ENCODE peak calls at places on chromosomes 13 and 19, in seven cellular contexts. V is OCI-LY7, P is heart left ventricle, R is adipocyte, O is IMR-90, D is cardiac muscle cell, H is body of pancreas. M is an unnamed sample. For H3K4me1 and H3K9me3, the result is how much of the 10 kb centered on the place peaks cover.

GRCh38 chr19:11931051-11931450 is 6.1 kb downstream of the ZNF700 start:
- DNase-seq in O (peak), D (no peak), R (peak), P (no peak), V (no peak), H (no peak), M (no peak)

GRCh38 chr19:48806518-48806817 is 4.4 kb downstream of the BCAT2 start:
- DNase-seq in D (no peak), P (peak), R (peak), V (no peak), O (no peak), H (no peak), M (no peak)

GRCh38 chr19:10305139-10305806 is 4.3 kb downstream of the ZGLP1 start:
- DNase-seq in H (no peak), O (peak), V (no peak), R (peak), P (no peak), D (no peak), M (no peak)

GRCh38 chr13:113670541-113670940 is 3.5 kb downstream of the GRK1 start:
- DNase-seq in V (no peak), P (peak), O (no peak), R (no peak), D (no peak), H (no peak), M (no peak)

GRCh38 chr13:34772881-34773280 is 169.2 kb upstream of the NBEA start:
- DNase-seq in P (no peak), D (no peak), V (no peak), H (no peak), O (no peak), R (no peak), M (no peak)

GRCh38 chr13:111460548-111461444 is 140.4 kb downstream of the TEX29 start:
- DNase-seq in D (peak), R (peak), O (peak), H (peak), P (peak), V (peak), M (no peak)

GRCh38 chr13:25380082-25380481 is 8.3 kb downstream of the ATP8A2 start:
- DNase-seq in R (no peak), H (no peak), P (no peak), D (no peak), O (no peak), V (no peak), M (no peak)

GRCh38 chr13:19860884-19861655 is 2.4 kb downstream of the ZMYM5 start:
- DNase-seq in H (no peak), O (peak), R (peak), D (no peak), P (no peak), V (peak), M (no peak)

GRCh38 chr19:55986487-55986886 is at the start of gene NLRP5:
- DNase-seq in O (no peak), P (no peak), D (no peak), R (no peak), V (peak), H (no peak), M (no peak)

GRCh38 chr13:93473441-93474270 is 247.0 kb downstream of the GPC6 start:
- DNase-seq in P (no peak), R (no peak), O (peak), H (no peak), V (no peak), D (no peak), M (no peak)

GRCh38 chr19:55080121-55080914 is 4.6 kb downstream of the EPS8L1 start:
- DNase-seq in P (peak), D (peak), R (peak), O (peak), V (peak), H (no peak), M (no peak)

GRCh38 chr13:96052655-96053002 is 572 bp downstream of the UGGT2 start:
- DNase-seq in R (peak), V (no peak), H (no peak), D (peak), O (peak), P (no peak), M (no peak)

GRCh38 chr13:21050288-21051197 is 10.8 kb downstream of the LATS2 start:
- DNase-seq in O (no peak), D (no peak), R (peak), H (no peak), P (no peak), V (no peak), M (no peak)

GRCh38 chr19:35249848-35250711 is 1.3 kb downstream of the LSR start:
- DNase-seq in O (no peak), P (no peak), D (no peak), R (no peak), H (no peak), V (no peak), M (peak)

GRCh38 chr13:21420706-21421105 is 38.4 kb downstream of the ZDHHC20 start:
- DNase-seq in V (no peak), P (no peak), D (no peak), H (no peak), O (peak), R (peak), M (no peak)

GRCh38 chr13:40379186-40379585 is 287.3 kb downstream of the FOXO1 start:
- DNase-seq in R (no peak), D (no peak), O (no peak), H (no peak), V (no peak), P (no peak), M (no peak)

GRCh38 chr13:36332986-36333385 is 13.2 kb downstream of the SPART start:
- DNase-seq in V (no peak), O (peak), P (no peak), R (peak), D (no peak), H (no peak), M (no peak)

GRCh38 chr19:7970716-7971448 is 27.4 kb upstream of the TIMM44 start:
- DNase-seq in H (peak), O (peak), V (peak), P (no peak), D (peak), R (peak), M (no peak)

GRCh38 chr19:39124136-39124764 is 1.3 kb upstream of the PAK4 start:
- DNase-seq in V (no peak), H (no peak), D (no peak), R (no peak), P (no peak), O (no peak), M (no peak)

GRCh38 chr13:99639126-99639525 is 137.9 kb downstream of the TM9SF2 start:
- DNase-seq in H (no peak), D (no peak), P (no peak), V (no peak), O (no peak), R (no peak), M (no peak)

GRCh38 chr13:27079421-27079958 is 92.1 kb downstream of the USP12 start:
- DNase-seq in H (no peak), O (peak), R (peak), P (no peak), V (no peak), D (peak), M (no peak)

GRCh38 chr13:31068119-31068423 is 93.6 kb downstream of the HSPH1 start:
- DNase-seq in O (no peak), P (no peak), D (no peak), V (no peak), R (no peak), H (no peak), M (no peak)
- H3K4me1 ChIP-seq in O (under half), P (under half), D (under half), V (under half), R (under half), H (under half), M (under half)

DNA sequence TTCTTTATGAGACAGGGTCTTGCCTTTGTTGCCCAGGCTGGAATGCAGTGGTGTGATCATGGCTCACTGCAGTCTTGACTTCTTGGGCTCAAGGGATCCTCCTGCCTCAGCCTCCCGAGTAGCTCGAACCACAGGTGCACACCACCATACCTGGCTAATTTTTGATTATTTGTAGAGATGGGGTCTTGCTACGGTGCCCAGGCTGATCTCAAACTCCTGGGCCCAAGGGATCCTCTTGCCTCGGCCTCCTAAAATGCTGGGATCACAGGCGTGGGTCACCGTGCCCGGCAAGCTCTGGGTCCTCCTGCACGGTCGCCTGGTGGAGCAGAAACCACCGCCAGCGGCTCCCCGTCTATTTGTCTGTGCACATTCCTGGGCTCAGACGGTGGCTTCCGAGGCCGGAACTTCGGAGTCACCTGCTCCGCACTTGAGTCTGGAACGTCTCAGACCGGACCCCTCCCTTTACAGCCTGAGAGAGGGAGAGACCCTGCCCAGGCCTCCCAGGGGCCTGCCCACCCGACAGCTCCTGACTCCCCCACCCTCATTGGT is 22.2 kb downstream of the EFNA2 start:
- DNase-seq in H (no peak), V (no peak), P (no peak), O (no peak), R (no peak), D (no peak), M (no peak)
- H3K9me3 ChIP-seq in H (under half), V (under half), P (under half), O (under half), R (under half), D (under half), M (under half)

DNA sequence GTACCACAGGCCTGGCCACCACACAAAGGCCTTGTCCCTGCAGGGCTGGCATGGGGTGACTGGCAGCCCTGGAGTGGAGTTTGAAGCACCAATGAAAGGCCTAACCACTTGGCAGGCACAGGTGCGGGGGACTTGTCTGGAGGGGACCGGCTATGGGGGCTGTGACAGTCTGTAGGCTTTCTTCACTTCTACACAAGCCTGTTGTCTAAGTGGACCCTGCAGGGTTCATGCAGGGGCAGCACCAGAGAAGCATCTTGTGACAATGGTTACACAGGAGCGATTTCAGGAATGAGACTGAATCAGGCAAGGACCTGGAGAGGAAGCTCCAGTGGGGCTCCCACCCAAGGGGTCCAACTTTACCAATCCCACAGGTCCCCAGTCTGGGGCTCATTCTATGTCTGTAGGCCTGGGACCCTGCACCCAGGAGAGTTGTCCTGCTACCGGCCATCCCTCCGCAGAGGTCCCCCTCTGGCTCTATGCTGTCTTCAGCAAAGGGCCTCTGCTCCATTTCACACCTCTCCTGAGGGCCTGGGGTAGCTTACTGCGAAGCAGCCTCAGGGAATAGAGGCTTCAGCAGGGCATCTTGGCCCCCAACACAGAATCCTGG is 2.3 kb upstream of the ZNF837 start:
- DNase-seq in O (no peak), P (no peak), H (no peak), R (no peak), V (no peak), D (no peak), M (no peak)
- H3K4me1 ChIP-seq in O (under half), P (under half), H (under half), R (under half), V (under half), D (under half), M (under half)

GRCh38 chr13:73676550-73677040 is 457.6 kb downstream of the KLF12 start:
- DNase-seq in O (no peak), V (no peak), R (no peak), H (no peak), P (no peak), D (no peak), M (no peak)

GRCh38 chr13:73667756-73668155 is 466.4 kb downstream of the KLF12 start:
- DNase-seq in O (no peak), H (no peak), D (no peak), P (no peak), V (no peak), R (no peak), M (no peak)

GRCh38 chr13:73672492-73672891 is 461.7 kb downstream of the KLF12 start:
- DNase-seq in P (no peak), H (no peak), V (no peak), O (no peak), D (no peak), R (peak), M (no peak)

GRCh38 chr13:73673931-73674330 is 460.3 kb downstream of the KLF12 start:
- DNase-seq in V (no peak), D (no peak), P (no peak), H (no peak), O (no peak), R (no peak), M (no peak)

DNA sequence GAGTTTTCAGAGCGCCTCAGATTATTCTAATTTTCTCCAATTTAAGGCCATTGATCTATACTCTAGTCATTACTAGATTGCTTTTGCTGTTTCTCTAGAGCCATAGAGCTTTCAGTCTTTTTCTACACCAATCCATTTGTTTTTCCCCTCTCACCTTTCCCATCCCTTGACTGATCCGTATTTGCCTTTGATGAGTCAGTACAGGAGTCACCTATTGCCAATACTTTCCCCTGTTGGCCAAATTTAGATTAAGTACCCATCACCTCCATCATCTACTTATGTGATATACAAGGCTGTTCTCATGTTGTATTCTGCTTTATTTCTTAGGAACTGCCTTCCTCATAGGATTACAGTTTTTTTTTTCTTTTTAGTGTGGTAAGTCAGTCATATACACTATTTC is 463.2 kb downstream of the KLF12 start:
- DNase-seq in P (no peak), H (no peak), R (no peak), D (no peak), V (no peak), O (no peak), M (no peak)
- H3K9me3 ChIP-seq in P (under half), H (under half), R (under half), D (under half), V (under half), O (under half), M (under half)

DNA sequence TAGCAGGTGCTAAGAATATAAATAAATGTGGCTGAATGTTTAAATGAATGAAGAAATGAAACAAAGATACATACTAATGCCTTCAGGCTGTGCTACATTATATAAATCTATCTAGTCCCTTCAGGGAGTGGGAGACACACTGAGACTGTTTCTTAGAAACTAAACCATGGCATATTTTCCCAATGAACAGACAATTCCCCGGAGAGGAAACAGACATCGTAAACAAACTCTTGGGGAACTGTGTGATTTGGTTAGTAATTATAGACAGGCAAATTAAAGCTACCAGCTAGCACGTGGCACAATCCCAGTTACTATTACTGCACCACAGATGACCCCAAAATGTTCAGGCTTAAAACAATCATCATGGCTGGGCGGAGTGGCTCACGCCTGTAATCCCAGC is 9.7 kb upstream of the FEM1A start:
- DNase-seq in P (no peak), D (no peak), R (no peak), O (no peak), V (peak), H (no peak), M (no peak)
- H3K4me1 ChIP-seq in P (under half), D (under half), R (under half), O (under half), V (under half), H (under half), M (under half)

DNA sequence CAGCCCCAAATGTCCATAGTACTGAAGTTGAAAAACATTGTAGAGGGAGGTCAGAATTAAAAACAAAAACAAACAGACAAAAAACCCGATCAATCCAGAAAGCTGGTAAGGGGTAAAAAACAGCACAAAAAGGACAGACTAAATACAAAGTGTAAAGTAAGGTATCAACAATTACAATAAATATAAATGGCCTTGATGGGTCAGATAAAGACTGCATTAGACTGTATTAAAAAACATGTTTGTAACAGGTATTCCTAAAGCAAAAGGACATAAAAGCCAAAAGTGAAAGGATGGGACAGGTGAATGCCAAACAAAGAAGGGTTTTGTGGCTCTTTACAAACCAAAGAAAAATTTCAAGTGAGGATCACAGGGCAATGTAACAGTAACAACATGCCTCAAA is 16.3 kb downstream of the ZNF329 start:
- DNase-seq in H (no peak), R (no peak), D (no peak), O (no peak), V (no peak), P (no peak), M (no peak)
- H3K9me3 ChIP-seq in H (under half), R (half or more), D (under half), O (half or more), V (under half), P (under half), M (half or more)

GRCh38 chr13:43822969-43823368 is 36.2 kb upstream of the ENOX1 start:
- DNase-seq in P (no peak), H (no peak), D (no peak), R (no peak), O (no peak), V (no peak), M (no peak)
- H3K4me1 ChIP-seq in P (under half), H (under half), D (under half), R (under half), O (under half), V (under half), M (under half)